ENCODE peak calls at places on chromosomes 7 and 10, in seven cellular contexts. G is mammary epithelial cell, T is left lung, B is sigmoid colon, F is IMR-90, S is astrocyte of the spinal cord, C is foreskin fibroblast. H is an unnamed sample.
A peak's percentile ranks its signal among the peaks of the same experiment; 100 is the strongest.

GRCh38 chr7:50349963-50350944 is 45.7 kb downstream of the IKZF1 start:
- DNase-seq in G (no peak), T (no peak), B (peak; percentile 60), F (no peak), S (no peak), C (no peak), H (no peak)

GRCh38 chr10:88289342-88289741 is 293.8 kb downstream of the RNLS start:
- DNase-seq in G (peak; percentile 31), T (no peak), B (no peak), F (peak; percentile 62), S (no peak), C (peak; percentile 70), H (no peak)

GRCh38 chr10:72243822-72244437 is 27.9 kb upstream of the ASCC1 start:
- DNase-seq in G (peak; percentile 36), T (peak; percentile 45), B (peak; percentile 93), F (peak; percentile 90), S (peak; percentile 86), C (peak; percentile 97), H (peak; percentile 77)

GRCh38 chr10:121681982-121682687 is 83.9 kb upstream of the FGFR2 start:
- DNase-seq in G (no peak), T (no peak), B (no peak), F (no peak), S (peak; percentile 2), C (no peak), H (no peak)

GRCh38 chr7:152200395-152200794 is 174.9 kb downstream of the GALNT11 start:
- DNase-seq in G (peak; percentile 42), T (no peak), B (no peak), F (no peak), S (no peak), C (no peak), H (no peak)

GRCh38 chr7:147412782-147413186 is 1177.8 kb upstream of the C7orf33 start:
- DNase-seq in G (peak; percentile 7), T (no peak), B (no peak), F (peak; percentile 91), S (peak; percentile 78), C (peak; percentile 60), H (no peak)

GRCh38 chr7:6476596-6477374 is 29.0 kb upstream of the DAGLB start:
- DNase-seq in G (no peak), T (no peak), B (no peak), F (no peak), S (no peak), C (peak; percentile 65), H (no peak)

GRCh38 chr10:88851706-88852105 is at the start of gene ANKRD22:
- DNase-seq in G (peak; percentile 99), T (peak; percentile 62), B (no peak), F (peak; percentile 75), S (peak; percentile 50), C (peak; percentile 76), H (no peak)

GRCh38 chr7:39539816-39540215 is 26.4 kb upstream of the YAE1 start:
- DNase-seq in G (no peak), T (no peak), B (no peak), F (no peak), S (no peak), C (no peak), H (no peak)

GRCh38 chr7:92781117-92781720 is 55.2 kb downstream of the CDK6 start:
- DNase-seq in G (no peak), T (no peak), B (no peak), F (no peak), S (no peak), C (no peak), H (no peak)

GRCh38 chr10:63713191-63714144 is 192.3 kb downstream of the REEP3 start:
- DNase-seq in G (no peak), T (peak; percentile 47), B (peak; percentile 93), F (peak; percentile 59), S (peak; percentile 95), C (peak; percentile 62), H (no peak)

GRCh38 chr10:61314273-61314672 is 138.9 kb downstream of the TMEM26 start:
- DNase-seq in G (no peak), T (no peak), B (no peak), F (no peak), S (no peak), C (no peak), H (no peak)

GRCh38 chr7:151115121-151115835 is 29.0 kb downstream of the AGAP3 start:
- DNase-seq in G (peak; percentile 26), T (no peak), B (no peak), F (peak; percentile 28), S (no peak), C (peak; percentile 65), H (no peak)

GRCh38 chr10:7378602-7379403 is 32.0 kb downstream of the SFMBT2 start:
- DNase-seq in G (no peak), T (no peak), B (peak; percentile 2), F (no peak), S (no peak), C (peak; percentile 17), H (no peak)

GRCh38 chr10:127937915-127938440 is 31.1 kb downstream of the PTPRE start:
- DNase-seq in G (no peak), T (no peak), B (no peak), F (no peak), S (no peak), C (no peak), H (no peak)

GRCh38 chr10:106226123-106226522 is 938.4 kb downstream of the SORCS1 start:
- DNase-seq in G (no peak), T (no peak), B (no peak), F (no peak), S (no peak), C (no peak), H (no peak)

GRCh38 chr7:17275749-17276671 is 22.4 kb upstream of the AHR start:
- DNase-seq in G (peak; percentile 77), T (no peak), B (no peak), F (peak; percentile 97), S (peak; percentile 96), C (peak; percentile 92), H (peak; percentile 72)

GRCh38 chr7:6482743-6483119 is 35.0 kb upstream of the DAGLB start:
- DNase-seq in G (no peak), T (no peak), B (no peak), F (no peak), S (no peak), C (no peak), H (no peak)

GRCh38 chr7:116495737-116496136 is 3.8 kb upstream of the CAV2 start:
- DNase-seq in G (peak; percentile 79), T (no peak), B (no peak), F (peak; percentile 35), S (no peak), C (peak; percentile 71), H (no peak)

DNA sequence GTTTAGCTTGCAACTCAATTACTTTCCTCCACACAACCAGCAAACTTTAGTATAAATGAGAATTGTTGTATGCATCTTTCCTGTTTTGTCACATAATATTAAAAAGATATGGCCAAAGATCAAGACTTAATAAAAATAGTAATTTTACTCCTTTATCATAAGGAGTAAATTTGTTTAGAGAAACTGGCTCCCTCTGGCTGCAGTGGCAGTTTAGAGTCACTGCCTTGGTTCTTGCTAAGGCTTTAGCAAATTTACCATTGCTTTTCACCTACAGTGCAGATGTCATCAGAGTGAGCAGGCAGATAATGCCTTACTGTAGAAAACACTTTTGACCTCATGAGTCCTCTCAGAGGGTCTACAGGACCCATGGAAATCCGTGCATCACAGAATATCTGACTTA is 2.6 kb downstream of the PRPF18 start:
- DNase-seq in G (no peak), T (no peak), B (no peak), F (no peak), S (no peak), C (no peak), H (no peak)
- TF ChIP-seq CTCF in G (no peak), T (no peak), B (no peak), F (no peak), S (peak; percentile 8), C (peak; percentile 22), H (peak; percentile 54)

DNA sequence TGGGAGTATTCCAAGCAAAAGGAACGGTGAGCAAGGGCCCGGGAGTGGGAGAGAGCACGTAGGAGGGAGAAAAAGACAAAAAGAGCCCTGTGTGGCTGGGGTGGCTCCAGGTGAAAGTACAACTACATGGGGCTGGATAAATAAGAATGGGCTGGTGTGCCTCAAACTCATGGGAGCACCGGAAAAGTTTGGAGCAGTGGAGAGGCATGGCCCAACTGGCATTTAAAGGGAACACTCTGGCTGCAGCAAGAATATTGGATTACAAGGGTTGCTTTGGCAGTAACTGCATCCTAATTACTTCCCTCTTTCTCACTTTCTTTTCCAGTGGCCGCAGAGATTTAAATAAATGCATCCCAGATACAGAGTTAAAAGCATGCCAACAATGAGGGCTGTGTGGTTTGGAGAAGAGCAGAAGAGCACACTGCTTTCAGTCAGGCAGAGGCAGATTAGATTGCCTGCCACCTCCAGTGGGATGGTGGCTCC is 39.1 kb upstream of the HERPUD2 start:
- DNase-seq in G (no peak), T (no peak), B (no peak), F (no peak), S (no peak), C (peak; percentile 16), H (no peak)
- H3K4me3 ChIP-seq in G (no peak overlapping the region), T (no peak overlapping the region), B (no peak overlapping the region), F (no peak overlapping the region), S (no peak overlapping the region), C (no peak overlapping the region), H (no peak overlapping the region)

GRCh38 chr7:836429-836828 is 4.2 kb downstream of the SUN1 start:
- DNase-seq in G (peak; percentile 35), T (no peak), B (peak; percentile 76), F (peak; percentile 42), S (peak; percentile 54), C (peak; percentile 72), H (no peak)
- TF ChIP-seq CTCF in G (peak; percentile 47), T (peak; percentile 11), B (peak; percentile 47), F (peak; percentile 44), S (peak; percentile 75), C (peak; percentile 67), H (peak; percentile 65)

DNA sequence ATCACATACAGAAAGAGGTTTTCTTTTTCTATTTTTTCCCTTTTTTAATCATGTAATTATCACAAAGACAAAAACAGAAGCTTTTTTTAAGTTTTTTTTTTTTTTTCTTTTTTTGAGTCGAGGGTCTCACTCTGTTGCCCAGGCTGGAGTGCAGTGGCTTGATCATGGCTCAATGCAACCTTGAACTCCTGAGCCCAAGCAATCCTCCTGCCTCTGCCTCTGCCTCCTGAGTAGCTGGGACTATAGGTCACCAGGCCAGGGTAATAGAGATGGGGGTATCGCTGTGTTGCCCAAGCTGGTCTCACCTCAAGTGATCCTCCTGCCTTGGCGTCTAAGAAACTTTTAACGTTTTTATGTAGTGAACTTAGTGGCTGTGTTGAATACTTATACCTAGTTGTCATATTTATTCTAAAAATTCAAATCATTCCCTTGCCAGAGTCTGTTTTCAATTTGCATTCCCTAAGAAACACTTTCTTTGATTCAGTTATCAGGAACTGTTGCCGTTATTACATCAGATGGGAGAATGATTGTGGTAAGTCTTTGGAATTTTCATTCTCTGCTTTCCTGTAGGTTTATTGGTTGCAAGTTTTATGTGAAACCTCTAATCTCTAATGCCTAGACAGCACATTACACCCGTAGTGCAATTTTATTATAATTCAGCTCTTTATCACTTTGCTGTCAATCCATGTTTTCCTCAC is 1.3 kb downstream of the LSM8 start:
- DNase-seq in G (no peak), T (no peak), B (no peak), F (peak; percentile 40), S (peak; percentile 7), C (peak; percentile 65), H (no peak)
- H3K4me3 ChIP-seq in G (peak overlapping the region; percentile 86), T (peak overlapping the region; percentile 70), B (peak overlapping the region; percentile 85), F (peak overlapping the region; percentile 9), S (peak overlapping the region; percentile 89), C (peak overlapping the region; percentile 99), H (peak overlapping the region; percentile 74)

H was measured in epithelial cell of proximal tubule.